ENCODE peak calls at places on chromosomes 12 and 14, in ten cellular contexts. L is bronchial epithelial cell, S is HCT116, F is T1000, K is SW480, C is KBM-7, W is cerebellum, T is GM12891, X is IMR-90, I is NCI-H1694 treated with DMSO at 0.1 percent for 48 hours. N is an unnamed sample.

GRCh38 chr12:132698336-132698735 is 10.9 kb downstream of the PXMP2 start:
- DNase-seq in C (no peak), I (no peak), S (no peak), W (no peak), X (no peak), K (no peak), T (no peak), L (no peak), F (no peak), N (no peak)

GRCh38 chr14:55245657-55246268 is 25.5 kb upstream of the FBXO34 start:
- DNase-seq in F (no peak), W (no peak), X (peak), K (peak), T (peak), I (peak), C (peak), L (peak), S (peak), N (peak)

GRCh38 chr12:46788247-46788887 is 37.4 kb downstream of the SLC38A4 start:
- DNase-seq in T (no peak), S (no peak), K (no peak), F (no peak), L (peak), X (peak), I (no peak), W (no peak), C (no peak), N (no peak)

GRCh38 chr14:99382781-99383456 is 97.7 kb downstream of the SETD3 start:
- DNase-seq in F (peak), L (peak), C (no peak), S (no peak), K (peak), X (peak), I (no peak), T (no peak), W (no peak), N (no peak)

GRCh38 chr12:69563166-69563762 is 22.0 kb upstream of the CCT2 start:
- DNase-seq in T (no peak), S (no peak), K (no peak), C (no peak), L (no peak), W (no peak), X (no peak), F (no peak), I (no peak), N (no peak)

GRCh38 chr12:24948816-24949722 is at the start of gene BCAT1:
- DNase-seq in I (peak), K (no peak), F (no peak), X (peak), T (no peak), C (peak), W (no peak), S (no peak), L (no peak), N (peak)

GRCh38 chr12:105393586-105393985 is 63.1 kb downstream of the C12orf75 start:
- DNase-seq in S (no peak), L (no peak), K (no peak), X (peak), W (no peak), C (no peak), I (no peak), T (no peak), F (no peak), N (no peak)

GRCh38 chr14:68715032-68715924 is 77.6 kb downstream of the ZFP36L1 start:
- DNase-seq in X (peak), F (no peak), C (no peak), I (no peak), T (no peak), L (peak), K (no peak), W (no peak), S (no peak), N (no peak)

GRCh38 chr14:92552066-92552465 is 38.5 kb downstream of the RIN3 start:
- DNase-seq in F (no peak), L (no peak), T (no peak), I (no peak), S (no peak), W (no peak), X (no peak), K (no peak), C (no peak), N (no peak)

GRCh38 chr12:99004799-99005474 is 359.8 kb downstream of the APAF1 start:
- DNase-seq in S (no peak), K (no peak), T (no peak), I (no peak), C (no peak), F (no peak), L (no peak), W (peak), X (no peak), N (no peak)

GRCh38 chr12:71191509-71192196 is 33.9 kb upstream of the TSPAN8 start:
- DNase-seq in X (no peak), T (no peak), L (no peak), W (no peak), F (no peak), K (no peak), S (no peak), C (no peak), I (no peak), N (no peak)

GRCh38 chr12:13436696-13437391 is 240.3 kb downstream of the EMP1 start:
- DNase-seq in X (peak), T (no peak), C (peak), S (no peak), W (no peak), F (peak), K (no peak), I (no peak), L (peak), N (no peak)

GRCh38 chr14:93970967-93971634 is 5.3 kb downstream of the ASB2 start:
- DNase-seq in L (no peak), I (peak), T (no peak), C (peak), W (no peak), S (no peak), F (no peak), K (peak), X (peak), N (no peak)

GRCh38 chr12:93415723-93416464 is 25.9 kb downstream of the UBE2N start:
- DNase-seq in W (no peak), I (no peak), T (no peak), K (no peak), L (no peak), X (peak), S (no peak), F (no peak), C (no peak), N (no peak)